ENCODE peak calls at places on chromosomes 3 and 15, in five cellular contexts. U, W, K, I and E are unnamed samples.

GRCh38 chr3:194139085-194139976 is 3.4 kb downstream of the HES1 start:
- DNase-seq in U (no peak), W (no peak), K (no peak), I (no peak), E (no peak)

GRCh38 chr3:10281951-10282350 is 10.8 kb downstream of the GHRL start:
- DNase-seq in U (no peak), W (no peak), K (no peak), I (no peak), E (no peak)

GRCh38 chr15:33440911-33441310 is 130.1 kb downstream of the RYR3 start:
- DNase-seq in U (no peak), W (no peak), K (no peak), I (no peak), E (no peak)

GRCh38 chr3:177977381-177978158 is 558.7 kb upstream of the KCNMB2 start:
- DNase-seq in U (no peak), W (peak; percentile 74), K (no peak), I (no peak), E (no peak)

GRCh38 chr3:17233398-17233800 is 348.6 kb downstream of the PLCL2 start:
- DNase-seq in U (peak; percentile 28), W (peak; percentile 20), K (no peak), I (peak; percentile 35), E (no peak)

GRCh38 chr3:147669076-147669475 is 259.9 kb downstream of the ZIC1 start:
- DNase-seq in U (no peak), W (no peak), K (no peak), I (no peak), E (no peak)

GRCh38 chr3:177208223-177208622 is 10.9 kb upstream of the TBL1XR1 start:
- DNase-seq in U (no peak), W (no peak), K (no peak), I (no peak), E (no peak)

GRCh38 chr3:13067778-13068177 is 5.5 kb downstream of the IQSEC1 start:
- DNase-seq in U (no peak), W (no peak), K (no peak), I (no peak), E (no peak)

GRCh38 chr3:66836363-66837152 is 161.5 kb upstream of the KBTBD8 start:
- DNase-seq in U (no peak), W (no peak), K (no peak), I (no peak), E (no peak)

GRCh38 chr3:126685493-126685892 is 18.5 kb upstream of the CHCHD6 start:
- DNase-seq in U (no peak), W (no peak), K (no peak), I (no peak), E (no peak)

GRCh38 chr3:10510743-10511432 is 5.5 kb upstream of the ATP2B2 start:
- DNase-seq in U (no peak), W (no peak), K (no peak), I (no peak), E (no peak)

GRCh38 chr3:23865595-23866396 is 51.0 kb downstream of the NKIRAS1 start:
- DNase-seq in U (peak; percentile 48), W (no peak), K (no peak), I (no peak), E (no peak)

GRCh38 chr3:13657660-13658435 is 108.9 kb downstream of the FBLN2 start:
- DNase-seq in U (peak; percentile 83), W (no peak), K (no peak), I (peak; percentile 68), E (no peak)

GRCh38 chr3:14406336-14406735 is 3.9 kb downstream of the SLC6A6 start:
- DNase-seq in U (no peak), W (no peak), K (no peak), I (no peak), E (no peak)

GRCh38 chr15:29677871-29678431 is 144.3 kb downstream of the TJP1 start:
- DNase-seq in U (no peak), W (no peak), K (peak; percentile 62), I (no peak), E (no peak)

GRCh38 chr15:72855791-72856190 is 72.2 kb upstream of the ADPGK start:
- DNase-seq in U (no peak), W (no peak), K (peak; percentile 54), I (no peak), E (peak; percentile 90)

GRCh38 chr15:82647835-82648256 is 683 bp upstream of the CPEB1 start:
- DNase-seq in U (peak; percentile 46), W (no peak), K (no peak), I (peak; percentile 63), E (no peak)

GRCh38 chr15:31062965-31063355 is 38.6 kb downstream of the TRPM1 start:
- DNase-seq in U (no peak), W (no peak), K (no peak), I (no peak), E (no peak)

GRCh38 chr3:185145511-185145910 is 7.3 kb downstream of the C3orf70 start:
- DNase-seq in U (no peak), W (no peak), K (no peak), I (no peak), E (no peak)
- TF ChIP-seq CTCF in U (no peak), W (no peak), K (no peak), I (no peak), E (no peak)

GRCh38 chr15:42199126-42199525 is 9.0 kb downstream of the VPS39 start:
- DNase-seq in U (no peak), W (no peak), K (no peak), I (no peak), E (no peak)
- TF ChIP-seq CTCF in U (no peak), W (no peak), K (no peak), I (no peak), E (no peak)

GRCh38 chr3:56254261-56254660 is 214.0 kb downstream of the ERC2 start:
- DNase-seq in U (no peak), W (no peak), K (no peak), I (no peak), E (no peak)

GRCh38 chr3:56260262-56260661 is 208.0 kb downstream of the ERC2 start:
- DNase-seq in U (no peak), W (no peak), K (no peak), I (no peak), E (no peak)

GRCh38 chr3:56251343-56251945 is 216.8 kb downstream of the ERC2 start:
- DNase-seq in U (peak; percentile 40), W (peak; percentile 6), K (no peak), I (no peak), E (no peak)

GRCh38 chr3:56257826-56258225 is 210.4 kb downstream of the ERC2 start:
- DNase-seq in U (no peak), W (no peak), K (no peak), I (no peak), E (no peak)

GRCh38 chr3:56254835-56255234 is 213.4 kb downstream of the ERC2 start:
- DNase-seq in U (no peak), W (no peak), K (no peak), I (no peak), E (no peak)
- TF ChIP-seq CTCF in U (no peak), W (no peak), K (peak; percentile 46), I (no peak), E (peak; percentile 33)

DNA sequence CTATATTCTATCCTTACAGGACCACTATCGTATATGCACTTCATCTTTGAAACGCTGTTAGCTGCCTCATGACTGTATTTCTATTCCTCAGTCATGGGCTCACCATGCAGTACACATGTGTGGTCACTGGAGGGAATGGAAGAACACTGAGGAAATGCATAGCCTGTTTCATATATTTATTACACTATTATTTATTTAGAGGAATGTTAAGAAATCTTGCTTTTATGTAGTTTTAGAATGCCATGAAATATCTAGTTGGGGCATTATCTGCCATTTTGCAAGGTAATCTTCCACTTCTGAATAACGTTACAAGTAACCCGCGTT is 155.7 kb downstream of the IGF1R start:
- DNase-seq in U (no peak), W (no peak), K (no peak), I (no peak), E (no peak)
- TF ChIP-seq CTCF in U (no peak), W (peak; percentile 43), K (peak; percentile 44), I (no peak), E (no peak)

GRCh38 chr15:70753101-70753829 is 10.1 kb downstream of the UACA start:
- DNase-seq in U (no peak), W (no peak), K (no peak), I (no peak), E (no peak)

GRCh38 chr15:70757627-70758026 is 5.7 kb downstream of the UACA start:
- DNase-seq in U (no peak), W (no peak), K (no peak), I (no peak), E (no peak)

GRCh38 chr15:70752142-70752754 is 11.1 kb downstream of the UACA start:
- DNase-seq in U (no peak), W (no peak), K (no peak), I (peak; percentile 10), E (no peak)

GRCh38 chr15:70758790-70759462 is 4.4 kb downstream of the UACA start:
- DNase-seq in U (no peak), W (no peak), K (no peak), I (no peak), E (no peak)

GRCh38 chr15:70754862-70755261 is 8.5 kb downstream of the UACA start:
- DNase-seq in U (no peak), W (no peak), K (no peak), I (no peak), E (no peak)
- TF ChIP-seq CTCF in U (no peak), W (peak; percentile 3), K (peak; percentile 32), I (no peak), E (no peak)

GRCh38 chr3:104286645-104287044 is 1080.1 kb upstream of the ALCAM start:
- DNase-seq in U (no peak), W (no peak), K (no peak), I (no peak), E (no peak)

GRCh38 chr3:104291437-104291851 is 1075.3 kb upstream of the ALCAM start:
- DNase-seq in U (no peak), W (no peak), K (no peak), I (no peak), E (no peak)

GRCh38 chr3:104297617-104298016 is 1069.1 kb upstream of the ALCAM start:
- DNase-seq in U (no peak), W (no peak), K (no peak), I (no peak), E (no peak)

DNA sequence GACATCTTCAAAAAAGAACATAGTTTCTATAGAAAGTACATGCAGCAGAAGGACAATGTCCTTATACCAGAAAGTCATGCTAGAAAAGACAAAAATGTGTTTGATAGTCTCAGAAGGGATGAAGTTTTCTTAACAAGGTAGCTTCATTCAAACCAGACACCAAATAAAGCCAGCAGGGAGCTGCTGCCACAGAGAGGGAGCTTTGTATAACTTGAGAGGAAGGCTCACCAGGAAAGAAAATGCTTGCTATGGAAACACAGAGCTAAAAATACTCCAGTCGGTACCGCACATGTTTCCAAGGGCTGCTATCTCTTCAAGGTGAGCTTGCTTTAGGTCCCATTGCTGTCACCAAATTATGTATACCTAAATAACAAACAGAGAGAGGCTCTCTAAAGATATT is 1074.8 kb upstream of the ALCAM start:
- DNase-seq in U (no peak), W (no peak), K (no peak), I (no peak), E (no peak)
- TF ChIP-seq CTCF in U (no peak), W (no peak), K (no peak), I (no peak), E (no peak)